ENCODE peak calls at places on chromosome 2, in five cellular contexts. One of them, this sample, is unnamed.

GRCh38 chr2:8089596-8089995 is 592.3 kb upstream of the ID2 start:
- DNase-seq in CD8-positive, alpha-beta memory T cell: no peak
- DNase-seq in cardiac muscle cell: peak; percentile 48
- DNase-seq in GM23248: peak; percentile 55
- DNase-seq in aorta: no peak
- DNase-seq in this sample: no peak

GRCh38 chr2:73812635-73813034 is 16.1 kb upstream of the STAMBP start:
- DNase-seq in CD8-positive, alpha-beta memory T cell: no peak
- DNase-seq in cardiac muscle cell: no peak
- DNase-seq in GM23248: no peak
- DNase-seq in aorta: no peak
- DNase-seq in this sample: no peak

GRCh38 chr2:214730248-214730647 is 79.2 kb downstream of the BARD1 start:
- DNase-seq in CD8-positive, alpha-beta memory T cell: no peak
- DNase-seq in cardiac muscle cell: peak; percentile 41
- DNase-seq in GM23248: no peak
- DNase-seq in aorta: no peak
- DNase-seq in this sample: no peak

GRCh38 chr2:183283176-183283575 is 158.9 kb downstream of the NUP35 start:
- DNase-seq in CD8-positive, alpha-beta memory T cell: no peak
- DNase-seq in cardiac muscle cell: no peak
- DNase-seq in GM23248: no peak
- DNase-seq in aorta: no peak
- DNase-seq in this sample: no peak

GRCh38 chr2:65351234-65351947 is 81.0 kb downstream of the SPRED2 start:
- DNase-seq in CD8-positive, alpha-beta memory T cell: no peak
- DNase-seq in cardiac muscle cell: peak; percentile 66
- DNase-seq in GM23248: peak; percentile 23
- DNase-seq in aorta: no peak
- DNase-seq in this sample: no peak

GRCh38 chr2:104033399-104033798 is 820.5 kb upstream of the POU3F3 start:
- DNase-seq in CD8-positive, alpha-beta memory T cell: no peak
- DNase-seq in cardiac muscle cell: no peak
- DNase-seq in GM23248: peak; percentile 2
- DNase-seq in aorta: no peak
- DNase-seq in this sample: peak; percentile 24

GRCh38 chr2:234733093-234733489 is 218.7 kb upstream of the SH3BP4 start:
- DNase-seq in CD8-positive, alpha-beta memory T cell: no peak
- DNase-seq in cardiac muscle cell: no peak
- DNase-seq in GM23248: no peak
- DNase-seq in aorta: no peak
- DNase-seq in this sample: no peak

GRCh38 chr2:192499476-192499875 is 304.7 kb upstream of the TMEFF2 start:
- DNase-seq in CD8-positive, alpha-beta memory T cell: no peak
- DNase-seq in cardiac muscle cell: peak; percentile 48
- DNase-seq in GM23248: peak; percentile 3
- DNase-seq in aorta: no peak
- DNase-seq in this sample: no peak

GRCh38 chr2:233816334-233816733 is 38.0 kb downstream of the HJURP start:
- DNase-seq in CD8-positive, alpha-beta memory T cell: no peak
- DNase-seq in cardiac muscle cell: peak; percentile 9
- DNase-seq in GM23248: no peak
- DNase-seq in aorta: peak; percentile 26
- DNase-seq in this sample: no peak

GRCh38 chr2:96962567-96963203 is 23.7 kb downstream of the FAM178B start:
- DNase-seq in CD8-positive, alpha-beta memory T cell: peak; percentile 94
- DNase-seq in cardiac muscle cell: no peak
- DNase-seq in GM23248: no peak
- DNase-seq in aorta: no peak
- DNase-seq in this sample: no peak

GRCh38 chr2:119545754-119546445 is 1.7 kb downstream of the CFAP221 start:
- DNase-seq in CD8-positive, alpha-beta memory T cell: no peak
- DNase-seq in cardiac muscle cell: peak; percentile 32
- DNase-seq in GM23248: peak; percentile 2
- DNase-seq in aorta: no peak
- DNase-seq in this sample: no peak

GRCh38 chr2:98912957-98913915 is 22.8 kb downstream of the CRACDL start:
- DNase-seq in CD8-positive, alpha-beta memory T cell: no peak
- DNase-seq in cardiac muscle cell: peak; percentile 18
- DNase-seq in GM23248: peak; percentile 75
- DNase-seq in aorta: peak; percentile 57
- DNase-seq in this sample: no peak

GRCh38 chr2:112547333-112547732 is 5.1 kb downstream of the POLR1B start:
- DNase-seq in CD8-positive, alpha-beta memory T cell: no peak
- DNase-seq in cardiac muscle cell: peak; percentile 90
- DNase-seq in GM23248: peak; percentile 31
- DNase-seq in aorta: no peak
- DNase-seq in this sample: no peak